ENCODE peak calls at places on chromosomes 4 and X, in five cellular contexts. U, T, Q, R and G are unnamed samples.

GRCh38 chr4:147723316-147723715 is 8.6 kb upstream of the ARHGAP10 start:
- ATAC-seq in U (peak), T (no peak), Q (peak), R (no peak), G (no peak)

GRCh38 chr4:185470503-185471195 is 884 bp downstream of the CCDC110 start:
- ATAC-seq in U (no peak), T (peak), Q (peak), R (peak), G (peak)

GRCh38 chrX:48911407-48912182 is at the start of gene SLC35A2:
- ATAC-seq in U (peak), T (peak), Q (peak), R (peak), G (peak)

GRCh38 chr4:166021617-166022016 is 148.6 kb downstream of the TLL1 start:
- ATAC-seq in U (no peak), T (no peak), Q (no peak), R (no peak), G (no peak)

GRCh38 chr4:78693777-78694456 is 82.2 kb upstream of the BMP2K start:
- ATAC-seq in U (no peak), T (no peak), Q (no peak), R (no peak), G (no peak)

GRCh38 chr4:56698329-56698728 is 17.2 kb upstream of the HOPX start:
- ATAC-seq in U (no peak), T (no peak), Q (peak), R (no peak), G (no peak)

GRCh38 chr4:108053281-108053701 is 63.6 kb downstream of the HADH start:
- ATAC-seq in U (no peak), T (no peak), Q (no peak), R (no peak), G (peak)

GRCh38 chr4:86089053-86089452 is 270.8 kb downstream of the MAPK10 start:
- ATAC-seq in U (no peak), T (no peak), Q (no peak), R (no peak), G (no peak)

GRCh38 chrX:53305996-53306937 is 24.9 kb upstream of the IQSEC2 start:
- ATAC-seq in U (peak), T (no peak), Q (no peak), R (no peak), G (no peak)

GRCh38 chr4:86482296-86482695 is 111.8 kb upstream of the PTPN13 start:
- ATAC-seq in U (no peak), T (no peak), Q (no peak), R (no peak), G (no peak)

GRCh38 chrX:74534569-74535038 is 79.8 kb downstream of the RLIM start:
- ATAC-seq in U (no peak), T (peak), Q (no peak), R (no peak), G (peak)

GRCh38 chr4:117661673-117662072 is 372.6 kb upstream of the NDST3 start:
- ATAC-seq in U (no peak), T (no peak), Q (no peak), R (no peak), G (no peak)

GRCh38 chr4:7802093-7802726 is 137.5 kb downstream of the AFAP1 start:
- ATAC-seq in U (peak), T (peak), Q (peak), R (peak), G (peak)

GRCh38 chr4:117447925-117448324 is 362.5 kb upstream of the TRAM1L1 start:
- ATAC-seq in U (no peak), T (no peak), Q (no peak), R (no peak), G (no peak)